ENCODE peak calls at places on chromosomes 13 and 19, in ten cellular contexts. R is mesendoderm, Q is stomach, K is aorta, Y is gastrocnemius medialis, U is left ventricle myocardium inferior, G is GM23338, P is colonic mucosa, M is body of pancreas, T is small intestine. I is an unnamed sample.
A peak's percentile ranks its signal among the peaks of the same experiment; 100 is the strongest.

GRCh38 chr19:12825259-12826131 is 8.9 kb downstream of the RTBDN start:
- DNase-seq in R (peak; percentile 91), Q (peak; percentile 30), K (no peak), Y (no peak), U (no peak), G (peak; percentile 96), P (no peak), M (no peak), T (no peak), I (no peak)

GRCh38 chr19:40642757-40643325 is 41.7 kb downstream of the LTBP4 start:
- DNase-seq in R (no peak), Q (no peak), K (no peak), Y (no peak), U (no peak), G (no peak), P (no peak), M (no peak), T (no peak), I (no peak)

GRCh38 chr13:40472427-40473220 is 193.8 kb downstream of the FOXO1 start:
- DNase-seq in R (no peak), Q (no peak), K (no peak), Y (no peak), U (no peak), G (no peak), P (no peak), M (no peak), T (no peak), I (no peak)

GRCh38 chr13:24982333-24982999 is 113.5 kb upstream of the PABPC3 start:
- DNase-seq in R (no peak), Q (no peak), K (no peak), Y (no peak), U (peak; percentile 39), G (no peak), P (peak; percentile 61), M (peak; percentile 7), T (peak; percentile 68), I (no peak)

GRCh38 chr19:41323023-41323422 is 13.1 kb downstream of the CCDC97 start:
- DNase-seq in R (no peak), Q (no peak), K (no peak), Y (no peak), U (peak; percentile 45), G (no peak), P (no peak), M (no peak), T (no peak), I (no peak)

GRCh38 chr19:55602104-55603001 is 2.3 kb downstream of the ZNF524 start:
- DNase-seq in R (no peak), Q (no peak), K (no peak), Y (no peak), U (no peak), G (no peak), P (no peak), M (no peak), T (no peak), I (peak; percentile 37)

GRCh38 chr13:110868631-110869165 is 46.2 kb downstream of the ANKRD10 start:
- DNase-seq in R (no peak), Q (no peak), K (no peak), Y (peak; percentile 43), U (no peak), G (no peak), P (no peak), M (no peak), T (no peak), I (no peak)

GRCh38 chr13:108315955-108316354 is 46.4 kb downstream of the TNFSF13B start:
- DNase-seq in R (no peak), Q (no peak), K (no peak), Y (no peak), U (no peak), G (no peak), P (no peak), M (no peak), T (no peak), I (no peak)

GRCh38 chr13:41914552-41914951 is 46.4 kb downstream of the VWA8 start:
- DNase-seq in R (no peak), Q (no peak), K (no peak), Y (no peak), U (no peak), G (no peak), P (no peak), M (no peak), T (no peak), I (no peak)

GRCh38 chr13:41917641-41918040 is 43.3 kb downstream of the VWA8 start:
- DNase-seq in R (no peak), Q (no peak), K (no peak), Y (no peak), U (no peak), G (no peak), P (no peak), M (no peak), T (no peak), I (no peak)

GRCh38 chr13:41915096-41915495 is 45.8 kb downstream of the VWA8 start:
- DNase-seq in R (no peak), Q (no peak), K (no peak), Y (no peak), U (no peak), G (no peak), P (no peak), M (no peak), T (no peak), I (no peak)

GRCh38 chr13:41919031-41919740 is 41.7 kb downstream of the VWA8 start:
- DNase-seq in R (no peak), Q (no peak), K (no peak), Y (no peak), U (no peak), G (peak; percentile 31), P (no peak), M (no peak), T (no peak), I (no peak)

DNA sequence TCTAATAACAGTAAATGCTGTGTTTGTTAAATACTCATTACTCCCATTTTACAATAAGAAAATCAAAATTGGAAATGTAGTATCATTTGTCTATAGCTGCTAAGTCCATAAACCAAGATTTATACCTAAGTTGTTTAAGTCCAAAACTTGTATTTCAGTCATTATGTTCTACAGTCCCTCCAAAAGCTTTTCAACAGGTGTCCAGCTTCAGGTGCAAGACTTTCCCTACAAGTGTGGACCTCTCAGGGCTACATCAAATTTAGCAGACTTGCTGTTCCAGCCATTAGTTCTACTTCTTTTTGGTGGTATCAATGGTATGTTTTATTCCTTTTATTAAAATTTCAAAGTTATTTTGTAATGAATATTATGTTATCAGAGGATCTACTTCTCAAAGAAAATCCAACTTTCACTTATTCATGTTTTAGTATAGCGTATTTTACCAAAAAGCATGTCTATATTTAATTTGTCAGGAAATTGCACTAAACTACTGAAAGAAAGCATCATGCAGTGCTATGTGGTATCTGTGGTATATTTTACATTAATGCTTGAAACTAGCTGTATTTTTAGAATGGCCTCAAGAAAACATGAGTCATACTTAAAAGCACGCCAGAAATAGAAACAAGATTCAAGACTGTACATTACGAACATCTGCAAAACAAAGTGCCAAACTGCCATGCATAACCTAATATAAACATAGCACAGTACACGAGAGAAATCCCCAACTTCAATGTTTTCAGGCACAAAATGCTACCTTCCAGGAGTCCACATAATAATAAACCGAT is 44.5 kb downstream of the VWA8 start:
- DNase-seq in R (no peak), Q (no peak), K (no peak), Y (no peak), U (no peak), G (no peak), P (no peak), M (no peak), T (peak; percentile 18), I (no peak)
- H3K4me1 ChIP-seq in R (no peaks in the 10 kb centered on the region), Q (no peaks in the 10 kb centered on the region), K (no peaks in the 10 kb centered on the region), Y (peaks cover 63% of the 10 kb centered on the region), U (peaks cover 78% of the 10 kb centered on the region), G (no peaks in the 10 kb centered on the region), P (peaks cover 3% of the 10 kb centered on the region), M (peaks cover 9% of the 10 kb centered on the region), T (no peaks in the 10 kb centered on the region), I (peaks cover 26% of the 10 kb centered on the region)

DNA sequence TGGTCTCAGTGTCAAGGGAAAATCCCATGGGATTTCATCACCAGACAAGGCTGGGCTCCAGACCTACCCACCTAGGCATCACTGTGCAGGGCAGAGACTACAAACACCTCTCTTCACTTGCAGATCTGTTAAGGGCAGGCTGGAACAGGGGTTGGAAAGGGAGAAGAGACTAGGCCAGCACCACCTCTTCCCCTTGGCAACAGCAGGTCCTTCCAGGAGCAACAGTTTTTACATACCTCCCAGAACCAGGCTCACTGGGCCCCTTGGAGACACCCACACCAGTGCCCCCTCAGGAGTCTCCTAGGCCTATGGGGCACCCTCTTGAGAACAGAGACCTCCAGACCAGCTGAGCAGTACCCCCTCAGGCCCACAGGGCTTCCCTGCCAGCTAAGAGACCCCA is 2.5 kb upstream of the UBE2M start:
- DNase-seq in R (no peak), Q (no peak), K (no peak), Y (no peak), U (no peak), G (no peak), P (no peak), M (no peak), T (no peak), I (no peak)
- H3K4me1 ChIP-seq in R (peaks cover 7% of the 10 kb centered on the region), Q (peaks cover 51% of the 10 kb centered on the region), K (no peaks in the 10 kb centered on the region), Y (peaks cover 60% of the 10 kb centered on the region), U (peaks cover 68% of the 10 kb centered on the region), G (peaks cover 14% of the 10 kb centered on the region), P (peaks cover 31% of the 10 kb centered on the region), M (peaks cover 54% of the 10 kb centered on the region), T (peaks cover 8% of the 10 kb centered on the region), I (peaks cover 30% of the 10 kb centered on the region)

GRCh38 chr13:23754506-23754905 is 134.7 kb downstream of the MIPEP start:
- DNase-seq in R (no peak), Q (no peak), K (no peak), Y (no peak), U (no peak), G (no peak), P (no peak), M (no peak), T (no peak), I (no peak)
- H3K4me1 ChIP-seq in R (peaks cover 2% of the 10 kb centered on the region), Q (no peaks in the 10 kb centered on the region), K (no peaks in the 10 kb centered on the region), Y (no peaks in the 10 kb centered on the region), U (peaks cover 28% of the 10 kb centered on the region), G (peaks cover 3% of the 10 kb centered on the region), P (no peaks in the 10 kb centered on the region), M (no peaks in the 10 kb centered on the region), T (no peaks in the 10 kb centered on the region), I (no peaks in the 10 kb centered on the region)

GRCh38 chr13:75443356-75443958 is 38.5 kb downstream of the TBC1D4 start:
- DNase-seq in R (no peak), Q (no peak), K (no peak), Y (no peak), U (no peak), G (no peak), P (peak; percentile 40), M (no peak), T (peak; percentile 19), I (no peak)

GRCh38 chr13:75444016-75444415 is 38.0 kb downstream of the TBC1D4 start:
- DNase-seq in R (no peak), Q (no peak), K (no peak), Y (no peak), U (no peak), G (no peak), P (no peak), M (no peak), T (no peak), I (no peak)

GRCh38 chr13:75445717-75446529 is 36.0 kb downstream of the TBC1D4 start:
- DNase-seq in R (no peak), Q (no peak), K (no peak), Y (no peak), U (no peak), G (no peak), P (no peak), M (no peak), T (no peak), I (no peak)

GRCh38 chr13:75440100-75440499 is 41.9 kb downstream of the TBC1D4 start:
- DNase-seq in R (no peak), Q (no peak), K (no peak), Y (no peak), U (no peak), G (no peak), P (peak; percentile 75), M (peak; percentile 50), T (peak; percentile 62), I (no peak)

GRCh38 chr13:75442736-75443234 is 39.2 kb downstream of the TBC1D4 start:
- DNase-seq in R (no peak), Q (no peak), K (no peak), Y (no peak), U (no peak), G (no peak), P (peak; percentile 29), M (no peak), T (no peak), I (no peak)
- H3K4me1 ChIP-seq in R (no peaks in the 10 kb centered on the region), Q (peaks cover 7% of the 10 kb centered on the region), K (no peaks in the 10 kb centered on the region), Y (peaks cover 78% of the 10 kb centered on the region), U (peaks cover 93% of the 10 kb centered on the region), G (no peaks in the 10 kb centered on the region), P (no peaks in the 10 kb centered on the region), M (peaks cover 48% of the 10 kb centered on the region), T (peaks cover 1% of the 10 kb centered on the region), I (peaks cover 17% of the 10 kb centered on the region)

I was measured in adrenal gland.